ENCODE peak calls at places on chromosomes 5 and 9, in eight cellular contexts. M, Q, R, T, C, V, L and N are unnamed samples.

GRCh38 chr9:92426501-92426900 is 2.2 kb upstream of the OMD start:
- DNase-seq in M (no peak), Q (no peak), R (peak; percentile 13), T (no peak), C (peak; percentile 9), V (no peak), L (no peak), N (no peak)

GRCh38 chr5:159713254-159713653 is 203.0 kb upstream of the ADRA1B start:
- DNase-seq in M (no peak), Q (no peak), R (no peak), T (no peak), C (no peak), V (no peak), L (no peak), N (no peak)

GRCh38 chr5:103891151-103891550 is 328.6 kb upstream of the NUDT12 start:
- DNase-seq in M (no peak), Q (no peak), R (no peak), T (no peak), C (peak; percentile 50), V (no peak), L (no peak), N (no peak)

GRCh38 chr9:117415584-117415937 is 704 bp upstream of the ASTN2 start:
- DNase-seq in M (no peak), Q (no peak), R (peak; percentile 42), T (no peak), C (no peak), V (no peak), L (no peak), N (no peak)

GRCh38 chr9:91746904-91747303 is 203.1 kb downstream of the ROR2 start:
- DNase-seq in M (no peak), Q (no peak), R (no peak), T (no peak), C (peak; percentile 85), V (no peak), L (no peak), N (no peak)

GRCh38 chr5:19314840-19315239 is 673.2 kb downstream of the CDH18 start:
- DNase-seq in M (no peak), Q (peak; percentile 46), R (no peak), T (no peak), C (peak; percentile 57), V (no peak), L (no peak), N (no peak)

GRCh38 chr5:156438076-156438475 is 111.1 kb downstream of the SGCD start:
- DNase-seq in M (no peak), Q (no peak), R (no peak), T (no peak), C (no peak), V (no peak), L (no peak), N (no peak)

GRCh38 chr9:100064872-100065581 is 33.8 kb downstream of the ERP44 start:
- DNase-seq in M (no peak), Q (no peak), R (no peak), T (no peak), C (peak; percentile 75), V (no peak), L (no peak), N (no peak)

GRCh38 chr5:1315018-1315708 is 20.3 kb upstream of the TERT start:
- DNase-seq in M (no peak), Q (no peak), R (peak; percentile 6), T (no peak), C (no peak), V (no peak), L (no peak), N (peak; percentile 39)

GRCh38 chr5:1329111-1329579 is 15.8 kb downstream of the CLPTM1L start:
- DNase-seq in M (no peak), Q (no peak), R (no peak), T (no peak), C (no peak), V (no peak), L (no peak), N (peak; percentile 9)

GRCh38 chr9:134055981-134056461 is 11.8 kb downstream of the BRD3 start:
- DNase-seq in M (no peak), Q (peak; percentile 77), R (no peak), T (peak; percentile 48), C (peak; percentile 82), V (no peak), L (peak; percentile 47), N (peak; percentile 84)

GRCh38 chr5:128974567-128974966 is 9.3 kb downstream of the SLC27A6 start:
- DNase-seq in M (no peak), Q (no peak), R (no peak), T (no peak), C (no peak), V (no peak), L (no peak), N (no peak)

GRCh38 chr9:80867731-80868130 is 821.6 kb downstream of the TLE1 start:
- DNase-seq in M (no peak), Q (no peak), R (no peak), T (no peak), C (peak; percentile 58), V (no peak), L (no peak), N (no peak)

GRCh38 chr5:432201-432927 is 10.6 kb upstream of the EXOC3 start:
- DNase-seq in M (no peak), Q (no peak), R (peak; percentile 4), T (no peak), C (no peak), V (no peak), L (no peak), N (peak; percentile 40)